ENCODE peak calls at places on chromosomes 13 and 19, in six cellular contexts. H is HS-27A; N is activated naive CD4-positive, alpha-beta T cell; R is stomach; I is progenitor cell of endocrine pancreas; P is astrocyte. U is an unnamed sample.

GRCh38 chr13:42181381-42181953 is 90.5 kb upstream of the AKAP11 start:
- DNase-seq in H (no peak), N (no peak), R (no peak), I (no peak), P (no peak), U (no peak)

GRCh38 chr19:49447485-49448431 is 3.9 kb downstream of the PIH1D1 start:
- DNase-seq in H (no peak), N (no peak), R (no peak), I (no peak), P (no peak), U (no peak)

GRCh38 chr13:65881561-65882155 is 1348.5 kb downstream of the PCDH9 start:
- DNase-seq in H (no peak), N (no peak), R (no peak), I (no peak), P (no peak), U (no peak)

GRCh38 chr19:41327076-41327475 is 17.1 kb downstream of the CCDC97 start:
- DNase-seq in H (no peak), N (no peak), R (no peak), I (no peak), P (no peak), U (no peak)

GRCh38 chr13:112808377-112809140 is 118.7 kb downstream of the ATP11A start:
- DNase-seq in H (no peak), N (no peak), R (no peak), I (no peak), P (no peak), U (no peak)

GRCh38 chr19:18414504-18415176 is 4.6 kb upstream of the SSBP4 start:
- DNase-seq in H (no peak), N (no peak), R (no peak), I (no peak), P (no peak), U (no peak)

GRCh38 chr19:38556521-38557174 is 61.1 kb downstream of the MAP4K1 start:
- DNase-seq in H (no peak), N (no peak), R (no peak), I (no peak), P (no peak), U (no peak)

GRCh38 chr19:11092181-11092538 is 2.9 kb downstream of the LDLR start:
- DNase-seq in H (no peak), N (no peak), R (no peak), I (no peak), P (peak), U (no peak)

GRCh38 chr13:96726651-96727050 is 267.6 kb downstream of the OXGR1 start:
- DNase-seq in H (no peak), N (no peak), R (no peak), I (no peak), P (no peak), U (no peak)

GRCh38 chr13:98083507-98083906 is 59.4 kb upstream of the FARP1 start:
- DNase-seq in H (peak), N (no peak), R (no peak), I (no peak), P (peak), U (no peak)

GRCh38 chr19:15629003-15629880 is 11.5 kb upstream of the CYP4F3 start:
- DNase-seq in H (no peak), N (peak), R (peak), I (no peak), P (peak), U (no peak)

GRCh38 chr13:25871389-25872125 is 180.3 kb downstream of the SHISA2 start:
- DNase-seq in H (no peak), N (no peak), R (no peak), I (no peak), P (no peak), U (no peak)

GRCh38 chr19:32817252-32817912 is 52.2 kb downstream of the SLC7A9 start:
- DNase-seq in H (no peak), N (no peak), R (no peak), I (no peak), P (no peak), U (no peak)

GRCh38 chr13:101465877-101466276 is 13.4 kb downstream of the ITGBL1 start:
- DNase-seq in H (no peak), N (no peak), R (no peak), I (no peak), P (peak), U (no peak)

GRCh38 chr13:77904031-77904430 is 14.6 kb downstream of the EDNRB start:
- DNase-seq in H (no peak), N (no peak), R (no peak), I (no peak), P (no peak), U (no peak)

GRCh38 chr19:35476149-35476548 is 14.1 kb downstream of the KRTDAP start:
- DNase-seq in H (no peak), N (no peak), R (no peak), I (no peak), P (no peak), U (no peak)

GRCh38 chr13:30856004-30856790 is 49.9 kb upstream of the MEDAG start:
- DNase-seq in H (no peak), N (no peak), R (no peak), I (no peak), P (no peak), U (no peak)

GRCh38 chr19:44905437-44906160 is at the start of gene APOE:
- DNase-seq in H (no peak), N (no peak), R (no peak), I (no peak), P (no peak), U (no peak)

GRCh38 chr19:11115042-11115441 is 25.8 kb downstream of the LDLR start:
- DNase-seq in H (no peak), N (no peak), R (no peak), I (no peak), P (no peak), U (no peak)

GRCh38 chr19:6773323-6773931 is 919 bp downstream of the VAV1 start:
- DNase-seq in H (no peak), N (no peak), R (peak), I (no peak), P (no peak), U (no peak)

GRCh38 chr13:20391597-20392452 is 133.8 kb downstream of the CRYL1 start:
- DNase-seq in H (no peak), N (no peak), R (no peak), I (no peak), P (no peak), U (no peak)

GRCh38 chr13:113804017-113804702 is 45.1 kb downstream of the TMEM255B start:
- DNase-seq in H (no peak), N (no peak), R (no peak), I (no peak), P (peak), U (peak)

U was measured in RWPE2.